ENCODE peak calls at places on chromosomes 7 and 10, in five cellular contexts. A is H7, M is NCI-H1092, P is GM12892, O is AG10803. L is an unnamed sample.

GRCh38 chr10:33875924-33876323 is 541.5 kb upstream of the NRP1 start:
- DNase-seq in A (no peak), O (no peak), P (no peak), M (no peak), L (no peak)

GRCh38 chr10:1119027-1119426 is 62.8 kb downstream of the WDR37 start:
- DNase-seq in A (no peak), O (no peak), M (no peak), P (no peak), L (no peak)

GRCh38 chr7:31934551-31934950 is 135.7 kb downstream of the PDE1C start:
- DNase-seq in A (no peak), O (no peak), M (no peak), P (no peak), L (no peak)

GRCh38 chr7:39428221-39428620 is 138.0 kb upstream of the YAE1 start:
- DNase-seq in O (peak), M (no peak), P (no peak), A (no peak), L (no peak)

GRCh38 chr10:132153616-132154217 is 33.0 kb upstream of the DPYSL4 start:
- DNase-seq in P (no peak), A (no peak), M (no peak), O (no peak), L (no peak)

GRCh38 chr10:96229568-96230030 is 41.8 kb downstream of the BLNK start:
- DNase-seq in O (peak), P (peak), A (peak), M (no peak), L (peak)

GRCh38 chr7:150753826-150754603 is 16.8 kb downstream of the GIMAP5 start:
- DNase-seq in P (no peak), O (no peak), A (peak), M (peak), L (no peak)

GRCh38 chr7:91135703-91136102 is 128.5 kb upstream of the FZD1 start:
- DNase-seq in M (no peak), A (no peak), P (no peak), O (no peak), L (no peak)

GRCh38 chr7:91357929-91358328 is 93.7 kb downstream of the FZD1 start:
- DNase-seq in P (no peak), A (no peak), O (peak), M (no peak), L (no peak)

GRCh38 chr7:123023126-123023525 is 27.6 kb upstream of the TAS2R16 start:
- DNase-seq in O (no peak), M (no peak), P (no peak), A (no peak), L (no peak)

GRCh38 chr7:158924956-158925355 is 68.6 kb downstream of the DYNC2I1 start:
- DNase-seq in P (no peak), O (no peak), A (no peak), M (no peak), L (no peak)

GRCh38 chr7:155965010-155965409 is 152.7 kb upstream of the SHH start:
- DNase-seq in P (no peak), A (no peak), M (no peak), O (no peak), L (no peak)

GRCh38 chr10:10778959-10779358 is 238.7 kb upstream of the CELF2 start:
- DNase-seq in A (no peak), P (no peak), M (no peak), O (peak), L (no peak)

GRCh38 chr7:114209968-114210367 is 204.6 kb upstream of the FOXP2 start:
- DNase-seq in A (no peak), P (no peak), M (no peak), O (no peak), L (no peak)

GRCh38 chr10:133262696-133263095 is 14.0 kb downstream of the ADAM8 start:
- DNase-seq in O (no peak), A (no peak), P (no peak), M (no peak), L (peak)

GRCh38 chr7:114820993-114821945 is 100.6 kb upstream of the MDFIC start:
- DNase-seq in O (peak), M (no peak), A (no peak), P (no peak), L (no peak)

GRCh38 chr10:69715156-69715898 is 85.3 kb downstream of the FAM241B start:
- DNase-seq in O (peak), A (no peak), M (no peak), P (no peak), L (no peak)

GRCh38 chr10:127338391-127339108 is 142.2 kb upstream of the INSYN2A start:
- DNase-seq in P (no peak), O (peak), M (no peak), A (no peak), L (no peak)

GRCh38 chr7:74033372-74034311 is 5.7 kb downstream of the ELN start:
- DNase-seq in P (no peak), O (no peak), M (no peak), A (peak), L (no peak)

GRCh38 chr10:71578069-71578468 is 141.5 kb downstream of the C10orf105 start:
- DNase-seq in A (no peak), M (no peak), P (no peak), O (no peak), L (no peak)

GRCh38 chr10:112360308-112361270 is 13.3 kb upstream of the ACSL5 start:
- DNase-seq in P (no peak), A (no peak), O (peak), M (no peak), L (no peak)

GRCh38 chr7:17274551-17275245 is 23.8 kb upstream of the AHR start:
- DNase-seq in A (no peak), O (peak), M (no peak), P (no peak), L (no peak)

GRCh38 chr10:115171392-115171960 is 78.3 kb downstream of the ATRNL1 start:
- DNase-seq in O (peak), P (no peak), A (no peak), M (no peak), L (no peak)

GRCh38 chr10:129161184-129161583 is 305.9 kb upstream of the MGMT start:
- DNase-seq in A (peak), P (no peak), O (no peak), M (no peak), L (no peak)

GRCh38 chr7:66522518-66522917 is 106.2 kb upstream of the KCTD7 start:
- DNase-seq in P (no peak), A (peak), M (no peak), O (no peak), L (no peak)

GRCh38 chr7:76515999-76516443 is 5.7 kb downstream of the UPK3B start:
- DNase-seq in A (peak), P (peak), M (no peak), O (peak), L (peak)

GRCh38 chr10:48634198-48634983 is 29.5 kb upstream of the ARHGAP22 start:
- DNase-seq in P (no peak), A (no peak), O (peak), M (no peak), L (no peak)

GRCh38 chr10:100341953-100342626 is 4.9 kb upstream of the SCD start:
- DNase-seq in O (peak), A (peak), M (no peak), P (no peak), L (peak)

GRCh38 chr10:129809841-129810240 is 154.2 kb downstream of the EBF3 start:
- DNase-seq in M (no peak), O (no peak), A (no peak), P (no peak), L (no peak)

GRCh38 chr7:73707045-73707631 is 12.3 kb downstream of the STX1A start:
- DNase-seq in M (peak), P (no peak), O (no peak), A (peak), L (peak)

GRCh38 chr10:104256335-104257080 is 1.8 kb downstream of the GSTO1 start:
- DNase-seq in O (no peak), M (no peak), P (no peak), A (no peak), L (no peak)

GRCh38 chr10:61397175-61397986 is 55.8 kb downstream of the TMEM26 start:
- DNase-seq in O (peak), P (no peak), M (no peak), A (no peak), L (no peak)

GRCh38 chr10:110208614-110209398 is 1.4 kb downstream of the MXI1 start:
- DNase-seq in P (peak), M (no peak), O (peak), A (peak), L (no peak)

GRCh38 chr10:11120711-11121110 is 103.0 kb downstream of the CELF2 start:
- DNase-seq in P (no peak), O (no peak), A (no peak), M (no peak), L (no peak)

GRCh38 chr7:1081931-1082401 is 5.9 kb upstream of the GPER1 start:
- DNase-seq in M (peak), A (no peak), P (no peak), O (no peak), L (peak)

L was measured in NCI-H510A.